ENCODE peak calls at places on chromosomes 1 and 21, in six cellular contexts. K is activated T-cell treated with anti-CD3 and anti-CD28 coated beads for 4 hours; A is glomerular endothelial cell; Y is activated naive CD4-positive, alpha-beta T cell treated with anti-CD3 and anti-CD28 coated beads, Interleukin-2, amount 10 ng/mL, durations not matched to agents 7 days and 5 days; M is ACHN; N is GM13977. O is an unnamed sample.

GRCh38 chr1:173476197-173476663 is 905 bp upstream of the PRDX6 start:
- DNase-seq in Y (peak), K (no peak), A (no peak), N (no peak), M (no peak), O (no peak)

GRCh38 chr1:118113261-118113660 is 71.8 kb downstream of the SPAG17 start:
- DNase-seq in A (no peak), M (no peak), Y (no peak), K (no peak), N (no peak), O (no peak)

GRCh38 chr1:79043506-79043905 is 37.0 kb upstream of the ADGRL4 start:
- DNase-seq in M (peak), A (no peak), K (no peak), Y (no peak), N (no peak), O (no peak)

GRCh38 chr1:115495603-115496002 is 146.2 kb upstream of the VANGL1 start:
- DNase-seq in Y (no peak), A (no peak), M (no peak), N (no peak), K (no peak), O (no peak)

GRCh38 chr1:160351629-160352028 is 8.4 kb downstream of the NCSTN start:
- DNase-seq in M (no peak), Y (no peak), K (no peak), N (no peak), A (no peak), O (no peak)

GRCh38 chr21:40404319-40404906 is 442.5 kb downstream of the DSCAM start:
- DNase-seq in A (no peak), K (no peak), M (no peak), N (no peak), Y (no peak), O (no peak)

GRCh38 chr1:25748531-25749205 is 51.3 kb upstream of the SELENON start:
- DNase-seq in A (no peak), Y (no peak), K (no peak), M (no peak), N (no peak), O (no peak)

GRCh38 chr1:221511797-221512196 is 230.1 kb downstream of the DUSP10 start:
- DNase-seq in Y (no peak), A (no peak), M (no peak), K (no peak), N (no peak), O (no peak)

GRCh38 chr1:192951961-192952460 is 107.1 kb downstream of the UCHL5 start:
- DNase-seq in A (peak), N (peak), M (peak), Y (no peak), K (no peak), O (no peak)

GRCh38 chr1:1426496-1426960 is 5.5 kb upstream of the ANKRD65 start:
- DNase-seq in A (no peak), K (no peak), N (peak), Y (no peak), M (no peak), O (no peak)

GRCh38 chr1:172897738-172898137 is 153.0 kb downstream of the TNFSF18 start:
- DNase-seq in A (no peak), M (no peak), N (no peak), K (no peak), Y (no peak), O (no peak)

GRCh38 chr1:224266105-224266935 is 63.7 kb downstream of the NVL start:
- DNase-seq in Y (no peak), M (no peak), A (no peak), N (peak), K (no peak), O (no peak)

GRCh38 chr1:37006132-37006868 is 28.0 kb downstream of the GRIK3 start:
- DNase-seq in Y (no peak), A (no peak), N (no peak), K (no peak), M (no peak), O (no peak)

GRCh38 chr1:8822383-8823294 is 5.2 kb upstream of the RERE start:
- DNase-seq in N (no peak), M (peak), Y (no peak), K (no peak), A (no peak), O (no peak)

GRCh38 chr1:175530981-175531380 is 212.4 kb downstream of the TNR start:
- DNase-seq in N (no peak), M (no peak), K (no peak), A (no peak), Y (no peak), O (no peak)

GRCh38 chr1:234745844-234746797 is 136.1 kb upstream of the IRF2BP2 start:
- DNase-seq in Y (no peak), A (peak), M (peak), N (no peak), K (no peak), O (no peak)

GRCh38 chr1:154718566-154718965 is 110.6 kb upstream of the ADAR start:
- DNase-seq in A (no peak), K (no peak), N (no peak), M (no peak), Y (no peak), O (no peak)

GRCh38 chr1:203455706-203456105 is 19.9 kb upstream of the PRELP start:
- DNase-seq in Y (no peak), K (no peak), A (no peak), N (no peak), M (no peak), O (no peak)

GRCh38 chr1:95640746-95641145 is 406.7 kb downstream of the RWDD3 start:
- DNase-seq in N (no peak), K (no peak), A (no peak), Y (no peak), M (no peak), O (no peak)

GRCh38 chr1:112698366-112699310 is 8.3 kb downstream of the RHOC start:
- DNase-seq in M (no peak), A (no peak), Y (peak), N (no peak), K (no peak), O (no peak)

GRCh38 chr1:15411593-15412487 is 2.2 kb downstream of the EFHD2 start:
- DNase-seq in M (no peak), A (no peak), K (no peak), N (peak), Y (peak), O (no peak)

GRCh38 chr21:38798081-38798480 is 7.6 kb upstream of the ETS2 start:
- DNase-seq in Y (no peak), A (no peak), K (no peak), N (no peak), M (no peak), O (no peak)

O was measured in Jurkat, Clone E6-1.